ENCODE peak calls at places on chromosomes 12 and 14, in eight cellular contexts. One of them, this sample, is unnamed.

GRCh38 chr14:35470775-35471174 is 63.2 kb upstream of the INSM2 start:
- DNase-seq in thoracic aorta: no peak
- DNase-seq in cardiac muscle cell: peak
- DNase-seq in cardiac fibroblast: peak
- DNase-seq in AG10803: peak
- DNase-seq in astrocyte of the spinal cord: peak
- DNase-seq in heart left ventricle: no peak
- DNase-seq in fibroblast of the aortic adventitia: peak
- DNase-seq in this sample: peak

GRCh38 chr14:91237219-91237618 is 7.3 kb downstream of the GPR68 start:
- DNase-seq in thoracic aorta: no peak
- DNase-seq in cardiac muscle cell: no peak
- DNase-seq in cardiac fibroblast: peak
- DNase-seq in AG10803: peak
- DNase-seq in astrocyte of the spinal cord: peak
- DNase-seq in heart left ventricle: no peak
- DNase-seq in fibroblast of the aortic adventitia: peak
- DNase-seq in this sample: peak

GRCh38 chr14:104688505-104688754 is 988 bp upstream of the INF2 start:
- DNase-seq in thoracic aorta: no peak
- DNase-seq in cardiac muscle cell: no peak
- DNase-seq in cardiac fibroblast: no peak
- DNase-seq in AG10803: no peak
- DNase-seq in astrocyte of the spinal cord: no peak
- DNase-seq in heart left ventricle: no peak
- DNase-seq in fibroblast of the aortic adventitia: no peak
- DNase-seq in this sample: no peak

GRCh38 chr12:53759261-53759660 is 7.5 kb upstream of the CISTR start:
- DNase-seq in thoracic aorta: no peak
- DNase-seq in cardiac muscle cell: no peak
- DNase-seq in cardiac fibroblast: no peak
- DNase-seq in AG10803: no peak
- DNase-seq in astrocyte of the spinal cord: no peak
- DNase-seq in heart left ventricle: no peak
- DNase-seq in fibroblast of the aortic adventitia: no peak
- DNase-seq in this sample: no peak

GRCh38 chr12:29889737-29890136 is 106.0 kb upstream of the TMTC1 start:
- DNase-seq in thoracic aorta: no peak
- DNase-seq in cardiac muscle cell: peak
- DNase-seq in cardiac fibroblast: peak
- DNase-seq in AG10803: no peak
- DNase-seq in astrocyte of the spinal cord: peak
- DNase-seq in heart left ventricle: no peak
- DNase-seq in fibroblast of the aortic adventitia: peak
- DNase-seq in this sample: peak

GRCh38 chr14:70416322-70416716 is 571 bp downstream of the SYNJ2BP start:
- DNase-seq in thoracic aorta: no peak
- DNase-seq in cardiac muscle cell: peak
- DNase-seq in cardiac fibroblast: peak
- DNase-seq in AG10803: peak
- DNase-seq in astrocyte of the spinal cord: peak
- DNase-seq in heart left ventricle: no peak
- DNase-seq in fibroblast of the aortic adventitia: peak
- DNase-seq in this sample: peak

GRCh38 chr14:57060276-57060956 is 208.3 kb downstream of the EXOC5 start:
- DNase-seq in thoracic aorta: no peak
- DNase-seq in cardiac muscle cell: peak
- DNase-seq in cardiac fibroblast: no peak
- DNase-seq in AG10803: no peak
- DNase-seq in astrocyte of the spinal cord: no peak
- DNase-seq in heart left ventricle: no peak
- DNase-seq in fibroblast of the aortic adventitia: no peak
- DNase-seq in this sample: no peak

GRCh38 chr12:98973395-98973794 is 328.3 kb downstream of the APAF1 start:
- DNase-seq in thoracic aorta: no peak
- DNase-seq in cardiac muscle cell: no peak
- DNase-seq in cardiac fibroblast: peak
- DNase-seq in AG10803: peak
- DNase-seq in astrocyte of the spinal cord: peak
- DNase-seq in heart left ventricle: no peak
- DNase-seq in fibroblast of the aortic adventitia: peak
- DNase-seq in this sample: peak

GRCh38 chr14:101502761-101503392 is 58.4 kb upstream of the DIO3 start:
- DNase-seq in thoracic aorta: no peak
- DNase-seq in cardiac muscle cell: no peak
- DNase-seq in cardiac fibroblast: no peak
- DNase-seq in AG10803: no peak
- DNase-seq in astrocyte of the spinal cord: no peak
- DNase-seq in heart left ventricle: peak
- DNase-seq in fibroblast of the aortic adventitia: no peak
- DNase-seq in this sample: no peak

GRCh38 chr12:118402251-118402650 is 25.9 kb downstream of the SUDS3 start:
- DNase-seq in thoracic aorta: no peak
- DNase-seq in cardiac muscle cell: no peak
- DNase-seq in cardiac fibroblast: peak
- DNase-seq in AG10803: peak
- DNase-seq in astrocyte of the spinal cord: peak
- DNase-seq in heart left ventricle: no peak
- DNase-seq in fibroblast of the aortic adventitia: peak
- DNase-seq in this sample: peak

GRCh38 chr12:121793501-121793835 is at the start of gene RHOF:
- DNase-seq in thoracic aorta: no peak
- DNase-seq in cardiac muscle cell: peak
- DNase-seq in cardiac fibroblast: no peak
- DNase-seq in AG10803: no peak
- DNase-seq in astrocyte of the spinal cord: no peak
- DNase-seq in heart left ventricle: peak
- DNase-seq in fibroblast of the aortic adventitia: no peak
- DNase-seq in this sample: no peak

GRCh38 chr12:111673503-111673902 is 12.3 kb downstream of the BRAP start:
- DNase-seq in thoracic aorta: no peak
- DNase-seq in cardiac muscle cell: peak
- DNase-seq in cardiac fibroblast: peak
- DNase-seq in AG10803: peak
- DNase-seq in astrocyte of the spinal cord: peak
- DNase-seq in heart left ventricle: no peak
- DNase-seq in fibroblast of the aortic adventitia: peak
- DNase-seq in this sample: peak

GRCh38 chr14:93994919-93995682 is 2.0 kb upstream of the CCDC197 start:
- DNase-seq in thoracic aorta: peak
- DNase-seq in cardiac muscle cell: peak
- DNase-seq in cardiac fibroblast: peak
- DNase-seq in AG10803: peak
- DNase-seq in astrocyte of the spinal cord: peak
- DNase-seq in heart left ventricle: no peak
- DNase-seq in fibroblast of the aortic adventitia: peak
- DNase-seq in this sample: peak

DNA sequence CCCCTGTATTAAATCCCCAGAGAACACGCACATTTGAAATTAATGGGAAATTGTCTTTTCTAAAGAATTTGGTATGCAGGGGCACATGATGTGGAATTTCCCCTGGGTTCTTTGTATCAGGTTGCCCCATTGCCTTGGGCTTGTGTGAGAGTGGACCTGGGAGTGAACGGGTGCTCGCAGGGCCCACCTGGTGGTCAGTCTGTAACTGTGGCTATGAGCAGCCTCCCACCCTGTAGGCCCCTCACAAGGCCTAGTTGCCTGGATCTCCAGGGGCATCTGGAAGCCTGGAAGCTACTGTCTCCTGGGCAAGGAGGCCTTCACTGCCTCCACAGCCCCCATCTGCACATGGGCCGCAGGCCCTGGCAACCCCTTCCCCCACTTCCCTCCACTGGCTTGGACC is 96.7 kb downstream of the SLC25A47 start:
- DNase-seq in thoracic aorta: no peak
- DNase-seq in cardiac muscle cell: no peak
- DNase-seq in cardiac fibroblast: no peak
- DNase-seq in AG10803: no peak
- DNase-seq in astrocyte of the spinal cord: no peak
- DNase-seq in heart left ventricle: no peak
- DNase-seq in fibroblast of the aortic adventitia: no peak
- DNase-seq in this sample: no peak
- TF ChIP-seq CTCF in thoracic aorta: no peak
- TF ChIP-seq CTCF in cardiac muscle cell: peak
- TF ChIP-seq CTCF in cardiac fibroblast: no peak
- TF ChIP-seq CTCF in AG10803: no peak
- TF ChIP-seq CTCF in astrocyte of the spinal cord: peak
- TF ChIP-seq CTCF in heart left ventricle: no peak
- TF ChIP-seq CTCF in fibroblast of the aortic adventitia: no peak
- TF ChIP-seq CTCF in this sample: no peak

DNA sequence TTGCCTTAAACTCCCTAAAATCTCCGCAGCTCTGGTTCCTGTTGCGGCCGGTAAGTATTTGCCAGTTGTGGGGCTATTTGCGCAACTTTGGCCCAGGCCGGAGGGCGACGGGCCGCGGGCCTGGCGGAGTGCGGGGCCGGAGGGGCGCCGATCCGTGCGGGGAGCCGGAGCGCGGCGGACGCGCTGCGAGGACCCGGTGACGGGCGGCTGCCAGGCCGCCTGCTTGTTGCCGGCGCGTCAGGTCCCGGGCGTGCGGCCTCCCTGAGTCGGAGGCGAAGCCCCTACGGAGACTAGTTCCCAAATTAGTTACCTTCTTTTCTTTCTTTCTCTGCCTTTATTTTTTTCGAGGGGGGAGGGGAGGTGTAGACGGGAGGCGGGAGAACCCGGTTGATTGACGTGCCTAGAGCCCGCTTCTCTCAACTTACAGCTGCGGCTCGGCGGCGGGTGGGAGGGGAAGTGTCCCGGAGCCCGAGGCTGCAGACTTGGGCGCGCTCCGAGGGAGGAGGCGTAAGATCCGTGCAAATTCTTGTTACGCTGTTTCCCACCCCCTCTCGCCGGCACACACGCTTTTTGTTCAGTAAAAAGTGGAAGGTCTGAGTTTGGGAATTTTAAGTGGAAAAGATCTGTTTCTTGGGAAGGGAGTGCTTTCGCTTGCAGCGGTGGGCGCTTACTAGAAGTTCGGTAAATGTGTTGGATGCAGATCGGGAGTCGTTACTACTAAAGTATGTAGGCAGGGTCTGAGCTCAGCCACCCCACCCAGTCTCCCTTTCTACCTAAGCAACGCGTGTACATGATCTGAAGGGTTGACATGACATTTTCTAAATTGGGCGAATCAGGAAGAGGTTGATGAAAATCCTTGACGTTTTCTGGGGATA is 564 bp downstream of the ZBTB1 start:
- DNase-seq in thoracic aorta: peak
- DNase-seq in cardiac muscle cell: peak
- DNase-seq in cardiac fibroblast: peak
- DNase-seq in AG10803: peak
- DNase-seq in astrocyte of the spinal cord: peak
- DNase-seq in heart left ventricle: peak
- DNase-seq in fibroblast of the aortic adventitia: peak
- DNase-seq in this sample: peak
- H3K4me3 ChIP-seq in thoracic aorta: peak
- H3K4me3 ChIP-seq in cardiac muscle cell: peak
- H3K4me3 ChIP-seq in cardiac fibroblast: peak
- H3K4me3 ChIP-seq in AG10803: peak
- H3K4me3 ChIP-seq in astrocyte of the spinal cord: peak
- H3K4me3 ChIP-seq in heart left ventricle: peak
- H3K4me3 ChIP-seq in fibroblast of the aortic adventitia: peak
- H3K4me3 ChIP-seq in this sample: peak

DNA sequence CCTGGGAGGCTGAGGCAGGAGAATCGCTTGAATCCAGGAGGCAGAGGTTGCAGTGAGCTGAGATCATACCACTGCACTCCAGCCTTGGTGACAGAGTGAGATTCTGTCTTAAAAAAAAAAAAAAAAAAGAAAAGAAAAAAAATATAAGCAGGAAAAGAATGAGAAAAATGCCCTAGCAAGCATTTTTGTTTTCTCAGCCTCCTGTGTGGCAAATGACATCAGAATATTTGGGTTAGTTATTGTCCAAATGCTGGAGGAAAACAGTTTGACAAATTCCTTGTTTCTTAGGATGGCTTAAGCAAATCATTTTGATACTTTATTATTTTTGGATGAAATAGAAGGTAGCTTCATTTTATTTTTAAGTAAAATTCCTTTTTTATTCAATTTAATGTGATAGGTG is 7.5 kb upstream of the PTPRR start:
- DNase-seq in thoracic aorta: no peak
- DNase-seq in cardiac muscle cell: no peak
- DNase-seq in cardiac fibroblast: peak
- DNase-seq in AG10803: no peak
- DNase-seq in astrocyte of the spinal cord: no peak
- DNase-seq in heart left ventricle: no peak
- DNase-seq in fibroblast of the aortic adventitia: no peak
- DNase-seq in this sample: no peak
- TF ChIP-seq CTCF in thoracic aorta: no peak
- TF ChIP-seq CTCF in cardiac muscle cell: no peak
- TF ChIP-seq CTCF in cardiac fibroblast: no peak
- TF ChIP-seq CTCF in AG10803: no peak
- TF ChIP-seq CTCF in astrocyte of the spinal cord: no peak
- TF ChIP-seq CTCF in heart left ventricle: no peak
- TF ChIP-seq CTCF in fibroblast of the aortic adventitia: no peak
- TF ChIP-seq CTCF in this sample: no peak

GRCh38 chr14:68260121-68260520 is 440.5 kb downstream of the RAD51B start:
- DNase-seq in thoracic aorta: no peak
- DNase-seq in cardiac muscle cell: no peak
- DNase-seq in cardiac fibroblast: no peak
- DNase-seq in AG10803: no peak
- DNase-seq in astrocyte of the spinal cord: no peak
- DNase-seq in heart left ventricle: no peak
- DNase-seq in fibroblast of the aortic adventitia: no peak
- DNase-seq in this sample: no peak

GRCh38 chr14:68262567-68262966 is 443.0 kb downstream of the RAD51B start:
- DNase-seq in thoracic aorta: no peak
- DNase-seq in cardiac muscle cell: no peak
- DNase-seq in cardiac fibroblast: no peak
- DNase-seq in AG10803: no peak
- DNase-seq in astrocyte of the spinal cord: no peak
- DNase-seq in heart left ventricle: no peak
- DNase-seq in fibroblast of the aortic adventitia: no peak
- DNase-seq in this sample: no peak

GRCh38 chr14:68257969-68258368 is 438.4 kb downstream of the RAD51B start:
- DNase-seq in thoracic aorta: no peak
- DNase-seq in cardiac muscle cell: no peak
- DNase-seq in cardiac fibroblast: no peak
- DNase-seq in AG10803: no peak
- DNase-seq in astrocyte of the spinal cord: no peak
- DNase-seq in heart left ventricle: no peak
- DNase-seq in fibroblast of the aortic adventitia: no peak
- DNase-seq in this sample: no peak

GRCh38 chr14:68263563-68264350 is 444.2 kb downstream of the RAD51B start:
- DNase-seq in thoracic aorta: no peak
- DNase-seq in cardiac muscle cell: no peak
- DNase-seq in cardiac fibroblast: no peak
- DNase-seq in AG10803: peak
- DNase-seq in astrocyte of the spinal cord: no peak
- DNase-seq in heart left ventricle: no peak
- DNase-seq in fibroblast of the aortic adventitia: peak
- DNase-seq in this sample: no peak

GRCh38 chr14:68261092-68261842 is 441.7 kb downstream of the RAD51B start:
- DNase-seq in thoracic aorta: no peak
- DNase-seq in cardiac muscle cell: no peak
- DNase-seq in cardiac fibroblast: no peak
- DNase-seq in AG10803: no peak
- DNase-seq in astrocyte of the spinal cord: no peak
- DNase-seq in heart left ventricle: no peak
- DNase-seq in fibroblast of the aortic adventitia: no peak
- DNase-seq in this sample: no peak
- H3K4me3 ChIP-seq in thoracic aorta: no peak
- H3K4me3 ChIP-seq in cardiac muscle cell: no peak
- H3K4me3 ChIP-seq in cardiac fibroblast: no peak
- H3K4me3 ChIP-seq in AG10803: no peak
- H3K4me3 ChIP-seq in astrocyte of the spinal cord: no peak
- H3K4me3 ChIP-seq in heart left ventricle: no peak
- H3K4me3 ChIP-seq in fibroblast of the aortic adventitia: no peak
- H3K4me3 ChIP-seq in this sample: no peak

GRCh38 chr12:47397664-47398281 is 308.1 kb downstream of the RPAP3 start:
- DNase-seq in thoracic aorta: no peak
- DNase-seq in cardiac muscle cell: no peak
- DNase-seq in cardiac fibroblast: peak
- DNase-seq in AG10803: peak
- DNase-seq in astrocyte of the spinal cord: peak
- DNase-seq in heart left ventricle: no peak
- DNase-seq in fibroblast of the aortic adventitia: peak
- DNase-seq in this sample: peak
- TF ChIP-seq CTCF in thoracic aorta: no peak
- TF ChIP-seq CTCF in cardiac muscle cell: peak
- TF ChIP-seq CTCF in cardiac fibroblast: peak
- TF ChIP-seq CTCF in AG10803: peak
- TF ChIP-seq CTCF in astrocyte of the spinal cord: peak
- TF ChIP-seq CTCF in heart left ventricle: peak
- TF ChIP-seq CTCF in fibroblast of the aortic adventitia: peak
- TF ChIP-seq CTCF in this sample: peak

This sample was measured in fibroblast of pulmonary artery.